ENCODE peak calls at places on chromosomes 1 and 21, in six cellular contexts. N is NCI-H69, C is foreskin fibroblast, M is EH, F is left colon, V is substantia nigra. Y is an unnamed sample.

GRCh38 chr1:161013591-161014513 is 7.1 kb downstream of the F11R start:
- DNase-seq in N (no peak), C (peak), M (peak), F (peak), V (peak), Y (peak)

GRCh38 chr1:64245495-64245894 is 42.1 kb downstream of the UBE2U start:
- DNase-seq in N (peak), C (no peak), M (no peak), F (peak), V (no peak), Y (no peak)

GRCh38 chr1:201349091-201349490 is 28.4 kb downstream of the TNNT2 start:
- DNase-seq in N (no peak), C (no peak), M (no peak), F (no peak), V (peak), Y (no peak)

GRCh38 chr1:83815348-83815747 is 183.6 kb downstream of the TTLL7 start:
- DNase-seq in N (no peak), C (peak), M (peak), F (no peak), V (no peak), Y (no peak)

GRCh38 chr1:248807067-248807737 is 18.5 kb downstream of the SH3BP5L start:
- DNase-seq in N (peak), C (no peak), M (peak), F (peak), V (peak), Y (peak)

GRCh38 chr1:1437904-1438376 is 2.5 kb downstream of the VWA1 start:
- DNase-seq in N (no peak), C (no peak), M (peak), F (peak), V (no peak), Y (peak)

GRCh38 chr21:39196310-39196709 is 13.1 kb upstream of the PSMG1 start:
- DNase-seq in N (no peak), C (no peak), M (no peak), F (no peak), V (no peak), Y (no peak)

GRCh38 chr1:155609515-155610256 is at the start of gene MSTO1:
- DNase-seq in N (peak), C (peak), M (peak), F (peak), V (peak), Y (peak)

GRCh38 chr1:154760469-154760933 is 109.6 kb downstream of the KCNN3 start:
- DNase-seq in N (peak), C (no peak), M (no peak), F (peak), V (no peak), Y (peak)

GRCh38 chr1:201749059-201749458 is 79.9 kb upstream of the IPO9 start:
- DNase-seq in N (no peak), C (no peak), M (no peak), F (no peak), V (no peak), Y (no peak)

GRCh38 chr1:219088778-219089557 is 84.7 kb upstream of the LYPLAL1 start:
- DNase-seq in N (no peak), C (peak), M (peak), F (no peak), V (peak), Y (no peak)

GRCh38 chr1:243287652-243288051 is 31.8 kb downstream of the SDCCAG8 start:
- DNase-seq in N (no peak), C (peak), M (peak), F (no peak), V (no peak), Y (no peak)

GRCh38 chr1:21511579-21512522 is 2.6 kb downstream of the ALPL start:
- DNase-seq in N (no peak), C (peak), M (peak), F (no peak), V (peak), Y (peak)

GRCh38 chr1:224080082-224080774 is 33.7 kb upstream of the FBXO28 start:
- DNase-seq in N (no peak), C (peak), M (peak), F (no peak), V (peak), Y (no peak)

GRCh38 chr1:30713211-30713770 is 10.1 kb downstream of the MATN1 start:
- DNase-seq in N (no peak), C (peak), M (no peak), F (no peak), V (no peak), Y (no peak)

GRCh38 chr1:67558449-67559193 is 126.4 kb upstream of the GADD45A start:
- DNase-seq in N (no peak), C (no peak), M (no peak), F (no peak), V (no peak), Y (no peak)

GRCh38 chr1:152479792-152480595 is 30.6 kb upstream of the LCE5A start:
- DNase-seq in N (peak), C (no peak), M (peak), F (peak), V (no peak), Y (no peak)

GRCh38 chr1:197774691-197775281 is 494 bp downstream of the DENND1B start:
- DNase-seq in N (peak), C (peak), M (peak), F (peak), V (peak), Y (peak)

GRCh38 chr1:93608188-93609109 is 73.2 kb downstream of the BCAR3 start:
- DNase-seq in N (no peak), C (no peak), M (peak), F (no peak), V (no peak), Y (no peak)

GRCh38 chr1:81703736-81704463 is 96.8 kb upstream of the ADGRL2 start:
- DNase-seq in N (no peak), C (peak), M (peak), F (no peak), V (no peak), Y (no peak)

GRCh38 chr1:217528271-217528670 is 102.6 kb downstream of the GPATCH2 start:
- DNase-seq in N (no peak), C (peak), M (peak), F (no peak), V (no peak), Y (no peak)

GRCh38 chr1:219086956-219087469 is 86.7 kb upstream of the LYPLAL1 start:
- DNase-seq in N (no peak), C (no peak), M (no peak), F (no peak), V (no peak), Y (no peak)

GRCh38 chr1:231694465-231695077 is 68.0 kb downstream of the DISC1 start:
- DNase-seq in N (no peak), C (no peak), M (no peak), F (no peak), V (no peak), Y (no peak)

GRCh38 chr1:183515002-183515689 is 42.8 kb downstream of the SMG7 start:
- DNase-seq in N (peak), C (peak), M (peak), F (no peak), V (no peak), Y (no peak)

GRCh38 chr1:218810336-218810735 is 363.3 kb upstream of the LYPLAL1 start:
- DNase-seq in N (no peak), C (no peak), M (no peak), F (no peak), V (no peak), Y (no peak)

GRCh38 chr1:244046907-244047738 is 4.0 kb upstream of the ZBTB18 start:
- DNase-seq in N (peak), C (no peak), M (peak), F (no peak), V (no peak), Y (no peak)

GRCh38 chr1:46725736-46726108 is 6.8 kb upstream of the EFCAB14 start:
- DNase-seq in N (no peak), C (peak), M (peak), F (no peak), V (no peak), Y (no peak)

GRCh38 chr1:65256860-65257719 is 52.3 kb upstream of the DNAJC6 start:
- DNase-seq in N (no peak), C (no peak), M (no peak), F (no peak), V (peak), Y (no peak)

GRCh38 chr1:98661544-98662353 is at the start of gene SNX7:
- DNase-seq in N (peak), C (peak), M (peak), F (peak), V (peak), Y (peak)

GRCh38 chr1:165764277-165764676 is 4.4 kb downstream of the TMCO1 start:
- DNase-seq in N (no peak), C (no peak), M (no peak), F (no peak), V (no peak), Y (no peak)

GRCh38 chr1:2815551-2815950 is 14.1 kb upstream of the TTC34 start:
- DNase-seq in N (no peak), C (no peak), M (no peak), F (no peak), V (no peak), Y (no peak)

GRCh38 chr1:182614796-182615451 is 10.7 kb upstream of the RGS16 start:
- DNase-seq in N (peak), C (peak), M (peak), F (peak), V (peak), Y (peak)

GRCh38 chr1:10968411-10968826 is 44.0 kb upstream of the TARDBP start:
- DNase-seq in N (peak), C (no peak), M (no peak), F (peak), V (no peak), Y (no peak)

GRCh38 chr1:42177551-42177981 is 13.0 kb upstream of the GUCA2A start:
- DNase-seq in N (peak), C (peak), M (peak), F (peak), V (peak), Y (peak)

GRCh38 chr1:42847111-42847580 is 733 bp downstream of the ZNF691 start:
- DNase-seq in N (no peak), C (no peak), M (no peak), F (no peak), V (no peak), Y (no peak)